ENCODE peak calls at places on chromosomes 16 and 17, in nine cellular contexts. J is upper lobe of right lung, N is testis, I is H9, T is heart right ventricle, O is lower lobe of right lung, Z is colonic mucosa, B is Peyer's patch, R is prostate gland. S is an unnamed sample. For H3K9me3, the result is how much of the 10 kb centered on the place peaks cover.

GRCh38 chr17:59154335-59154720 is 658 bp downstream of the SKA2 start:
- DNase-seq in J (peak), N (peak), I (no peak), T (peak), O (peak), Z (peak), B (peak), R (peak), S (peak)

GRCh38 chr17:39194985-39195524 is 2.4 kb downstream of the CACNB1 start:
- DNase-seq in J (no peak), N (no peak), I (peak), T (no peak), O (no peak), Z (no peak), B (no peak), R (no peak), S (no peak)

GRCh38 chr16:66476328-66477027 is 49.4 kb downstream of the BEAN1 start:
- DNase-seq in J (no peak), N (no peak), I (peak), T (no peak), O (no peak), Z (peak), B (peak), R (no peak), S (no peak)

GRCh38 chr17:21025446-21025845 is 17.4 kb downstream of the USP22 start:
- DNase-seq in J (no peak), N (no peak), I (no peak), T (no peak), O (no peak), Z (no peak), B (no peak), R (no peak), S (no peak)

GRCh38 chr17:28705728-28706334 is 5.9 kb downstream of the PROCA1 start:
- DNase-seq in J (no peak), N (no peak), I (no peak), T (no peak), O (no peak), Z (no peak), B (no peak), R (no peak), S (no peak)

GRCh38 chr17:74325743-74326379 is at the start of gene KIF19:
- DNase-seq in J (peak), N (peak), I (peak), T (peak), O (peak), Z (peak), B (peak), R (no peak), S (peak)

GRCh38 chr16:65414284-65414984 is 292.6 kb upstream of the CDH11 start:
- DNase-seq in J (no peak), N (no peak), I (no peak), T (no peak), O (no peak), Z (no peak), B (no peak), R (no peak), S (no peak)

GRCh38 chr17:73331060-73331459 is 19.3 kb upstream of the CDC42EP4 start:
- DNase-seq in J (no peak), N (no peak), I (no peak), T (no peak), O (no peak), Z (no peak), B (no peak), R (no peak), S (no peak)

GRCh38 chr17:16820161-16820877 is 130.3 kb downstream of the CCDC144A start:
- DNase-seq in J (no peak), N (peak), I (peak), T (peak), O (no peak), Z (peak), B (no peak), R (peak), S (peak)

GRCh38 chr16:52521570-52521969 is 25.4 kb downstream of the TOX3 start:
- DNase-seq in J (no peak), N (no peak), I (no peak), T (no peak), O (no peak), Z (no peak), B (no peak), R (no peak), S (no peak)

GRCh38 chr16:28326881-28327610 is 34.7 kb downstream of the SBK1 start:
- DNase-seq in J (peak), N (peak), I (peak), T (peak), O (peak), Z (peak), B (peak), R (no peak), S (no peak)

GRCh38 chr17:3475812-3476686 is at the start of gene ASPA:
- DNase-seq in J (no peak), N (no peak), I (no peak), T (no peak), O (no peak), Z (no peak), B (no peak), R (no peak), S (no peak)

GRCh38 chr16:53559552-53559951 is 56.5 kb upstream of the AKTIP start:
- DNase-seq in J (no peak), N (no peak), I (no peak), T (no peak), O (no peak), Z (no peak), B (no peak), R (no peak), S (no peak)

GRCh38 chr17:67108411-67108810 is 64.1 kb downstream of the CACNG1 start:
- DNase-seq in J (no peak), N (no peak), I (no peak), T (no peak), O (no peak), Z (no peak), B (no peak), R (no peak), S (no peak)

GRCh38 chr16:30628628-30629342 is 18.6 kb upstream of the ZNF689 start:
- DNase-seq in J (peak), N (peak), I (peak), T (peak), O (peak), Z (peak), B (peak), R (peak), S (peak)

GRCh38 chr16:15735610-15736009 is 85.6 kb downstream of the NDE1 start:
- DNase-seq in J (no peak), N (no peak), I (no peak), T (no peak), O (no peak), Z (no peak), B (no peak), R (no peak), S (no peak)

GRCh38 chr16:12329246-12329995 is 352.9 kb downstream of the SNX29 start:
- DNase-seq in J (no peak), N (no peak), I (no peak), T (no peak), O (no peak), Z (no peak), B (no peak), R (no peak), S (no peak)

GRCh38 chr17:57881143-57881542 is 31.3 kb upstream of the MRPS23 start:
- DNase-seq in J (no peak), N (peak), I (peak), T (peak), O (no peak), Z (no peak), B (no peak), R (no peak), S (no peak)

GRCh38 chr17:75031972-75032895 is 14.5 kb downstream of the ATP5PD start:
- DNase-seq in J (peak), N (peak), I (peak), T (peak), O (peak), Z (peak), B (peak), R (peak), S (peak)

GRCh38 chr17:80516533-80516932 is 28.1 kb upstream of the RPTOR start:
- DNase-seq in J (no peak), N (no peak), I (no peak), T (no peak), O (no peak), Z (no peak), B (no peak), R (no peak), S (no peak)

GRCh38 chr16:20916927-20917326 is 16.4 kb downstream of the LYRM1 start:
- DNase-seq in J (no peak), N (no peak), I (no peak), T (no peak), O (no peak), Z (no peak), B (no peak), R (no peak), S (no peak)

GRCh38 chr16:82370282-82370681 is 200.3 kb upstream of the MPHOSPH6 start:
- DNase-seq in J (no peak), N (no peak), I (no peak), T (no peak), O (no peak), Z (no peak), B (no peak), R (no peak), S (no peak)

GRCh38 chr17:81870155-81870977 is 771 bp downstream of the ARHGDIA start:
- DNase-seq in J (peak), N (peak), I (peak), T (peak), O (peak), Z (peak), B (peak), R (no peak), S (peak)

GRCh38 chr17:81868674-81869220 is 2.4 kb downstream of the ARHGDIA start:
- DNase-seq in J (peak), N (no peak), I (peak), T (peak), O (no peak), Z (no peak), B (peak), R (no peak), S (peak)

GRCh38 chr17:81870978-81871386 is at the start of gene ARHGDIA:
- DNase-seq in J (no peak), N (no peak), I (no peak), T (no peak), O (no peak), Z (no peak), B (no peak), R (no peak), S (no peak)

GRCh38 chr17:81869221-81870154 is 1.6 kb downstream of the ARHGDIA start:
- DNase-seq in J (peak), N (peak), I (peak), T (peak), O (no peak), Z (peak), B (peak), R (no peak), S (no peak)

DNA sequence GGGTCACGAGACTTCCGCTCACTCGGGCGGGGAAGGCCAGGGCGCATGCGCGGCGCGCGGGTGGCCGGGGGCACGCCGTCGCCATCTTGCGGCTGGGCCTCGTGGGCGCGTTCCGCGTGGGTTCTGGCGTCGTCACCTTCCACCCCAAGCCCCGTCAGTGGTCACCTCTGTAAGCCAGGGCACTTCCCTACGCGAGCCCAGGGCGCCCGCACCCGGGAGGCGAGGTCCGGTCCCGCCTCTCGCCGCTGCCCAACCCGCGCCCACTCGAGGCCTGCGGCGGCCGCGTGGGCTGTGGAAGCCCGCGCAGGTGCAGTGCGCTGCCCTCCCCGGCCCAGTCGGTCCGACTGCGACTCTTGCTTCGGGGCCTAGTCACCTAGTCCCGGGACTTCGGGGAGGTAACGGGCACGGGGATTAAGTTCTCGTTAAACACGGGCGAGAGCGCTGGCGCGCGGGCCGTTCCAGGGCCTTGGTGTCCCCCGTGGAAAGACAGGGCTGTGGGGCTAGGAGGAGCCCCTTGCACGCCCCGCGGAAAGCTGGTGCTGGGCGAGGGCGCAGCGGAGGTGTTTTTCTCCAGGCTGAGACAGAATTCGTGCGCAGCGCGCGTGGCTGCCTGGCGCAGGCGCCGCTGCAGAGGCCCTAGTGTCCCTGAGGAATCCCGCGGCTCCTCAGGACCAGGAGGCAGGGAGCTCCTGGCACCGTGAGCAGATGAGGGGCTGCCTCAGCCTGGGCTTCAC is 417 bp upstream of the ARHGDIA start:
- DNase-seq in J (peak), N (peak), I (peak), T (peak), O (peak), Z (peak), B (peak), R (peak), S (peak)
- TF ChIP-seq CTCF in J (peak), N (no peak), I (peak), T (peak), O (peak), Z (no peak), B (no peak), R (peak), S (no peak)

GRCh38 chr17:10984163-10984562 is 146.3 kb upstream of the PIRT start:
- DNase-seq in J (no peak), N (no peak), I (peak), T (no peak), O (no peak), Z (no peak), B (no peak), R (no peak), S (no peak)
- H3K9me3 ChIP-seq in J (under half), N (under half), I (under half), T (under half), O (under half), Z (under half), B (under half), R (under half), S (under half)

DNA sequence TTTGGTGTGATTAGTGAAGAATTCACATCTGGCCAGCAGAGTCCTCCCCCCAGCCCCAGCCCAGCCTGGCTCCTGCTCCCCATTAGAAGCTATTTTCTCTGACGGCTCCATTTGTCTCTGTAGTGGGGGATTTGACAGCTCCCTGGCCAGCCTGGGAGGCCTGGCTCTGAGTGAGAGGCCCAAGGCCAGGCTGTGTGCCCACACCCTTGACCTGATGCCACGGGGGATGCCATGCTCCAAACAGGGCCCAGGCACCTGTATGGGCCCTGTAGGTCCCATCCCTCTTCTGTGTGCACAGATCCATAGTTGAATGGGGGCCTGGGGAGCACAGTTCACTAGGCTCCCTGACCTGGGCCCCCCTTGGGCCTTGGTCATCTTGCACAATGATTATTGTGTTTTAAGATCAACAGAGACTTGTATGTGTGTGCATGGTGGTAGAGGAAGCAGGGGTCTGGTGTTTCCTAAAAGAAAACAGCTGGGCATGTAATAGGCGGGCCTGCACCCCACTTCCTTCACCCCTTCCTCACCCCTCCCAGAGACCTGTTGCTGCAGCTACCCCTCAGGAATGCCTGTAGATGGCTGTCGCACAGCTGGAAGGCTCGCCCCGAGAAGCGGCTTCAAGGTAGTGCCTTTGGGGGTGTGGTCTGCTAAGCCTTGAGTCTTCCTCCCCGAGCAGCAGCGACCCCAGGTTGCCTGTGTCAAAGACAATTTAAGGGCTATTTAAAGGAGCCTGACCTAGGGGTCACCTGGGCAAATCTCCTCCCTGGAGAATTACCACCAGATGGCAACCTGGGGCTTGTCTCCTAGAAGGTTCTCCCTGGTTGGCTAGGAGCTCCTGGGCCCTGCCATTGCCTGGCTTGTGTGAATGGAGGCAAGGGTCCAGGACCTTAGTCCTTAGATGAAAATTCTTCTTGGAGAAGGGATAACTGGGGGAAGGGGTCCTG is 51.0 kb upstream of the TAC4 start:
- DNase-seq in J (no peak), N (no peak), I (peak), T (no peak), O (no peak), Z (no peak), B (no peak), R (no peak), S (no peak)
- TF ChIP-seq CTCF in J (no peak), N (no peak), I (peak), T (no peak), O (no peak), Z (no peak), B (no peak), R (no peak), S (no peak)

GRCh38 chr17:83150369-83151055 is 71.1 kb downstream of the METRNL start:
- DNase-seq in J (no peak), N (peak), I (no peak), T (no peak), O (no peak), Z (no peak), B (no peak), R (no peak), S (no peak)

GRCh38 chr17:83152745-83153611 is 73.6 kb downstream of the METRNL start:
- DNase-seq in J (no peak), N (peak), I (peak), T (peak), O (peak), Z (no peak), B (peak), R (no peak), S (no peak)

GRCh38 chr17:83152221-83152744 is 72.9 kb downstream of the METRNL start:
- DNase-seq in J (no peak), N (no peak), I (peak), T (no peak), O (no peak), Z (no peak), B (no peak), R (no peak), S (no peak)

GRCh38 chr17:83151056-83151441 is 71.6 kb downstream of the METRNL start:
- DNase-seq in J (no peak), N (no peak), I (no peak), T (no peak), O (no peak), Z (no peak), B (no peak), R (no peak), S (no peak)

GRCh38 chr17:83151442-83152220 is 72.2 kb downstream of the METRNL start:
- DNase-seq in J (no peak), N (peak), I (peak), T (no peak), O (no peak), Z (no peak), B (no peak), R (no peak), S (no peak)
- H3K9me3 ChIP-seq in J (under half), N (under half), I (under half), T (under half), O (under half), Z (under half), B (under half), R (under half), S (under half)

GRCh38 chr16:10039220-10040096 is 142.8 kb downstream of the GRIN2A start:
- DNase-seq in J (no peak), N (peak), I (peak), T (peak), O (no peak), Z (no peak), B (no peak), R (no peak), S (no peak)
- TF ChIP-seq CTCF in J (no peak), N (no peak), I (peak), T (peak), O (no peak), Z (no peak), B (no peak), R (no peak), S (no peak)

GRCh38 chr16:35687781-35688180 is 2228.4 kb downstream of the TP53TG3F start:
- DNase-seq in J (no peak), N (no peak), I (no peak), T (no peak), O (no peak), Z (no peak), B (no peak), R (no peak), S (no peak)
- H3K9me3 ChIP-seq in J (under half), N (under half), I (half or more), T (under half), O (under half), Z (under half), B (under half), R (under half), S (under half)

GRCh38 chr16:1782408-1783247 is at the start of the genes NUBP2 and SPSB3:
- DNase-seq in J (peak), N (peak), I (peak), T (peak), O (peak), Z (peak), B (peak), R (peak), S (peak)
- TF ChIP-seq CTCF in J (no peak), N (no peak), I (no peak), T (no peak), O (no peak), Z (no peak), B (no peak), R (no peak), S (no peak)

DNA sequence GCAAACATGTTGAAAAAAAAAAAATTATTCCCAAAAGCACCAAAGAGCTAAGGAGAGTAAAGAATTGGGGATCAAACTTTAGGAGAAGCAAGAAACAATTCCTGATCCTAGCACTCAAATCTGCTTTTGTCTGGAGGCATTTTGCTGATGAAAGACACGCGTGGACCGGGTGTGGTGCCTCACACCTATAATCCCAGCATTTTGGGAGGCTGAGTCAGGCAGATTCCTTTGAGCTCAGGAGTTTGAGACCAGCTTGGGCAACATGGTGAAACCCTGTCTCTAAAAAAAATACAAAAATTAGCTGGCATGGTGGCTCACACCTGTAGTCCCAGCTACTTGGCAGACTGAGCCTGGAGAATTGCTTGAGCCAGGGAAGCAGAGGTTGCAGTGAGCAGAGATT is 35.4 kb downstream of the ZFP90 start:
- DNase-seq in J (no peak), N (no peak), I (peak), T (no peak), O (no peak), Z (no peak), B (no peak), R (no peak), S (no peak)
- H3K9me3 ChIP-seq in J (half or more), N (under half), I (half or more), T (under half), O (half or more), Z (under half), B (half or more), R (under half), S (under half)

GRCh38 chr16:4922721-4923342 is 14.1 kb downstream of the PPL start:
- DNase-seq in J (no peak), N (no peak), I (no peak), T (no peak), O (no peak), Z (no peak), B (no peak), R (peak), S (no peak)
- TF ChIP-seq CTCF in J (no peak), N (no peak), I (no peak), T (no peak), O (no peak), Z (no peak), B (no peak), R (no peak), S (no peak)

S was measured in pancreas.